ENCODE peak calls at places on chromosome 3, in ten cellular contexts. Z, J, G, M, W, B, F, T, X and A are unnamed samples.

GRCh38 chr3:9760779-9761505 is 8.8 kb downstream of the CAMK1 start:
- DNase-seq in Z (no peak), J (no peak), G (no peak), M (no peak), W (no peak), B (no peak), F (no peak), T (no peak), X (no peak), A (no peak)

GRCh38 chr3:83946045-83946444 is 1012.7 kb upstream of the CADM2 start:
- DNase-seq in Z (no peak), J (no peak), G (no peak), M (no peak), W (no peak), B (no peak), F (no peak), T (no peak), X (no peak), A (no peak)

GRCh38 chr3:72247645-72248388 is 462.9 kb upstream of the PROK2 start:
- DNase-seq in Z (no peak), J (peak; percentile 51), G (no peak), M (no peak), W (no peak), B (no peak), F (no peak), T (no peak), X (no peak), A (no peak)

GRCh38 chr3:15467227-15468181 is 40.1 kb downstream of the EAF1 start:
- DNase-seq in Z (no peak), J (no peak), G (no peak), M (no peak), W (no peak), B (no peak), F (no peak), T (no peak), X (no peak), A (no peak)

GRCh38 chr3:32951410-32951811 is at the start of gene CCR4:
- DNase-seq in Z (peak; percentile 20), J (no peak), G (no peak), M (no peak), W (no peak), B (no peak), F (no peak), T (peak; percentile 39), X (no peak), A (no peak)

GRCh38 chr3:143808999-143809700 is 39.1 kb downstream of the SLC9A9 start:
- DNase-seq in Z (no peak), J (no peak), G (no peak), M (no peak), W (no peak), B (peak; percentile 38), F (no peak), T (no peak), X (no peak), A (no peak)

GRCh38 chr3:187621881-187622280 is 48.3 kb downstream of the SST start:
- DNase-seq in Z (no peak), J (no peak), G (no peak), M (no peak), W (no peak), B (no peak), F (no peak), T (no peak), X (no peak), A (no peak)

GRCh38 chr3:71317749-71318458 is 265.6 kb downstream of the FOXP1 start:
- DNase-seq in Z (no peak), J (no peak), G (no peak), M (no peak), W (no peak), B (peak; percentile 77), F (no peak), T (no peak), X (no peak), A (no peak)

GRCh38 chr3:24123596-24123995 is 178.5 kb downstream of the NR1D2 start:
- DNase-seq in Z (no peak), J (no peak), G (no peak), M (no peak), W (no peak), B (peak; percentile 6), F (no peak), T (no peak), X (peak; percentile 15), A (no peak)

GRCh38 chr3:71051893-71052687 is 531.4 kb downstream of the FOXP1 start:
- DNase-seq in Z (no peak), J (no peak), G (no peak), M (no peak), W (no peak), B (peak; percentile 40), F (no peak), T (no peak), X (no peak), A (no peak)

GRCh38 chr3:24278526-24278925 is 216.1 kb downstream of the THRB start:
- DNase-seq in Z (no peak), J (no peak), G (no peak), M (no peak), W (no peak), B (no peak), F (no peak), T (no peak), X (no peak), A (no peak)

GRCh38 chr3:65855370-65856100 is 183.2 kb downstream of the MAGI1 start:
- DNase-seq in Z (no peak), J (no peak), G (no peak), M (no peak), W (no peak), B (peak; percentile 45), F (no peak), T (no peak), X (no peak), A (no peak)